ENCODE peak calls at places on chromosomes 13 and 19, in eight cellular contexts. I, B, G, P, K, V, Z and N are unnamed samples.

GRCh38 chr19:2867025-2867991 is at the start of gene ZNF556:
- DNase-seq in I (no peak), B (no peak), G (no peak), P (no peak), K (no peak), V (peak), Z (peak), N (peak)

GRCh38 chr19:3343619-3344502 is 22.5 kb upstream of the NFIC start:
- DNase-seq in I (peak), B (peak), G (peak), P (peak), K (peak), V (peak), Z (peak), N (peak)

GRCh38 chr13:73365681-73366080 is 306.9 kb downstream of the KLF5 start:
- DNase-seq in I (no peak), B (no peak), G (no peak), P (no peak), K (no peak), V (no peak), Z (no peak), N (no peak)

GRCh38 chr13:98445340-98446233 is 131.3 kb downstream of the STK24 start:
- DNase-seq in I (peak), B (peak), G (peak), P (peak), K (peak), V (peak), Z (peak), N (peak)

GRCh38 chr19:2923510-2923909 is 21.3 kb downstream of the ZNF77 start:
- DNase-seq in I (no peak), B (no peak), G (no peak), P (no peak), K (no peak), V (no peak), Z (no peak), N (no peak)

GRCh38 chr19:47644743-47645499 is 36.0 kb downstream of the BICRA start:
- DNase-seq in I (no peak), B (no peak), G (no peak), P (no peak), K (no peak), V (no peak), Z (no peak), N (no peak)

GRCh38 chr19:38224014-38224862 is at the start of gene DPF1:
- DNase-seq in I (peak), B (no peak), G (no peak), P (peak), K (peak), V (peak), Z (peak), N (no peak)

GRCh38 chr13:45048890-45049407 is 59.6 kb downstream of the GPALPP1 start:
- DNase-seq in I (no peak), B (no peak), G (no peak), P (no peak), K (no peak), V (no peak), Z (no peak), N (no peak)

GRCh38 chr19:27833031-27833430 is 1379.9 kb downstream of the UQCRFS1 start:
- DNase-seq in I (no peak), B (no peak), G (no peak), P (no peak), K (no peak), V (no peak), Z (no peak), N (no peak)

GRCh38 chr13:59409651-59410200 is 754.0 kb downstream of the DIAPH3 start:
- DNase-seq in I (no peak), B (no peak), G (no peak), P (no peak), K (no peak), V (no peak), Z (no peak), N (no peak)

GRCh38 chr13:75790198-75790970 is 154.3 kb downstream of the LMO7 start:
- DNase-seq in I (no peak), B (no peak), G (no peak), P (no peak), K (no peak), V (no peak), Z (no peak), N (no peak)

DNA sequence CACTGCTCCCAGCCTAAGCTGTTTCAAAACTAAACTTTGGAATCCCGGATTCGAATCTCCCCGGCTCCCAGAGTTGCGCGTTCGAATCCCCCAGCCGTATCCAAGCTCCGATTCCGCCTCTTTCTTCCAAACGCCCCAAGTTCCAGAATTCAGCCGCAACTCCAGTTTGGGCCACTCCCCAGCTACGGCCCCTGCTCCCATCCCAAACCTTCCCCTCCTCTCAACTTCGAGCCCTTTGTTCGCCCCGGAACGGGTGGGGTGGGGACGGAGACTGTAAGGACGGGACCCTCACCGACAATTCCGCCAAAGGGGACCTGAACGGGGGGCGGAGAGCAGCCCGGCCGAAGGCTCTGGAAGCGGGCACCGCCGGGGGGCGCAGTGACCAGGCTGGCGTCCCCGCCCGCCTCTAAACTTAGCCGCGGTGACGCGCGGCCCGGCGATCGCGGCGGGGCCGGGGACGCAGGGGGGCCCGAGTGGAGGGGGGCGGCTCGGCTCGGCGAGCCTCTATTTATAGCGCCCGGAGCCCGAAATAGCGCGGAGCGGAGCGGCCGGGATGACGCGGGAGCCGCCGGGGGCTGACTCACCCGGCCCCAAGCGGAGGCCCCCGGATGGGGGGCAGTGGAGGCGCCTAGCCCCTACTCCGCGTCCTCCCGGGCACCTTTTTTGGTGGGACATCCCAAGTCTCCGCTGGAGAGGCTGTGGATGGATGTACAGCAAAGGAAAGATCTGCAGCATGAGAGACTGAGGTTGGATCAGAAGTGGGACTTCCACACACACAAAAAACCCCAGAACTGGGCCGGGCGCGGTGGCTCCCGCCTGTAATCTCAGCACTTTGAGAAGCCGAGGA is 4.9 kb upstream of the ERCC1 start:
- DNase-seq in I (peak), B (no peak), G (no peak), P (peak), K (peak), V (no peak), Z (no peak), N (peak)
- TF ChIP-seq POLR2A in I (no peak), B (no peak), G (no peak), P (no peak), K (no peak), V (no peak), Z (no peak), N (no peak)

GRCh38 chr13:20528451-20528850 is 2.8 kb upstream of the CRYL1 start:
- DNase-seq in I (no peak), B (no peak), G (no peak), P (no peak), K (no peak), V (no peak), Z (no peak), N (no peak)

GRCh38 chr13:20526664-20527063 is 1.0 kb upstream of the CRYL1 start:
- DNase-seq in I (no peak), B (no peak), G (no peak), P (no peak), K (no peak), V (no peak), Z (no peak), N (no peak)

GRCh38 chr13:20525144-20525600 is 485 bp downstream of the CRYL1 start:
- DNase-seq in I (peak), B (no peak), G (no peak), P (peak), K (peak), V (no peak), Z (no peak), N (peak)

GRCh38 chr13:20521388-20521787 is 4.3 kb downstream of the CRYL1 start:
- DNase-seq in I (no peak), B (no peak), G (no peak), P (no peak), K (no peak), V (no peak), Z (no peak), N (no peak)

DNA sequence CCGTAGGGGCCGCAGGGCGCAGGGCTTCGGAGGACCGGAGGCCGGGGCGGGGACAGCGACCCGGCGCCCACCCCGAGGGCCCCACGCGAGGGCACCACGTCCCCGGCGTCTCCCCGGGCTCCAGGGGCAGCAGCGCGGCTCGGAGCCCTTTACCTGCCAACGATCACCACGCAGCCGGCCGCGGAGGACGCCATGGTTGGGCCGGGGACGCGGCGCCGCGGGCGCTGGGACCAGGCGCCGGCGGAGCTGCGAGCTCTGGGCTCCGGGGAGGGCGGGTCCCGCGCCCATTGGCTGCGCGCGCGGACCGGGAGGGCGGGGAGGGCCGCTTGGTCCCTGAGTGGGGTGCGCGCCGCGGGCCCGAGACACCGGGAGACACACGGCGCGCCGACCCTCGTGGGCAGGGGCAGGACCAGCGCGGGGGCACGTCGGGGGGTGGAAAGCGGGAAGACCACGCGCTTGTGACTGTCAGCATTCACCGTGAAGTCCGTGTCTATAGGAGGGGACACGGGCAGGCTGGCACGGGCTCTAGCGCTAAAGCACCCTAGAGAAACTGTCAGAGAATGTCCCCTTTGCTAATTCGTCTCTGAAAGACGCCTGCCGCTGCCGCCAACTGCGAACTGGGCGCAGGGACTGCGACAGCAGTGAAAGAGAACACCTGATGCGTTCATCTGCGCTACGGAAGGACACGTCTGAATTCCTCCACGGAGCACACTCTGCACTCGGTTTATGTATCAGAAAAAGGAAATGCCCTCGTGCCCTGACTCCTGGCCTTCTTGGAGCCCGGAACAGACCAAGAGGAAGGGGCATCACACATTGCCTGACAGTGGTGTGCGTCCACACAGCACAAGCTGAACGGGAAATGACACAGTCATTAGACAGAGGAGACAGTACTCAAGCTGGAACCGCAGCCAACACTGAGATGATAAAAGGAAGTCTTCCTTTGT is at the start of gene CRYL1:
- DNase-seq in I (peak), B (peak), G (no peak), P (peak), K (peak), V (no peak), Z (peak), N (peak)
- TF ChIP-seq POLR2A in I (no peak), B (peak), G (no peak), P (peak), K (no peak), V (peak), Z (peak), N (peak)

GRCh38 chr19:57934820-57935665 is at the start of gene ZNF418:
- DNase-seq in I (no peak), B (no peak), G (peak), P (peak), K (peak), V (no peak), Z (peak), N (peak)
- TF ChIP-seq POLR2A in I (no peak), B (no peak), G (no peak), P (no peak), K (no peak), V (no peak), Z (no peak), N (no peak)

GRCh38 chr19:39823693-39824092 is 10.3 kb downstream of the DYRK1B start:
- DNase-seq in I (no peak), B (no peak), G (no peak), P (no peak), K (no peak), V (no peak), Z (no peak), N (no peak)

GRCh38 chr19:39825531-39826076 is 8.4 kb downstream of the DYRK1B start:
- DNase-seq in I (peak), B (no peak), G (no peak), P (no peak), K (no peak), V (no peak), Z (no peak), N (no peak)

GRCh38 chr19:39825093-39825463 is 8.9 kb downstream of the DYRK1B start:
- DNase-seq in I (no peak), B (no peak), G (no peak), P (no peak), K (no peak), V (no peak), Z (no peak), N (no peak)

GRCh38 chr19:39826311-39826945 is 7.5 kb downstream of the DYRK1B start:
- DNase-seq in I (no peak), B (no peak), G (no peak), P (no peak), K (peak), V (no peak), Z (no peak), N (no peak)

DNA sequence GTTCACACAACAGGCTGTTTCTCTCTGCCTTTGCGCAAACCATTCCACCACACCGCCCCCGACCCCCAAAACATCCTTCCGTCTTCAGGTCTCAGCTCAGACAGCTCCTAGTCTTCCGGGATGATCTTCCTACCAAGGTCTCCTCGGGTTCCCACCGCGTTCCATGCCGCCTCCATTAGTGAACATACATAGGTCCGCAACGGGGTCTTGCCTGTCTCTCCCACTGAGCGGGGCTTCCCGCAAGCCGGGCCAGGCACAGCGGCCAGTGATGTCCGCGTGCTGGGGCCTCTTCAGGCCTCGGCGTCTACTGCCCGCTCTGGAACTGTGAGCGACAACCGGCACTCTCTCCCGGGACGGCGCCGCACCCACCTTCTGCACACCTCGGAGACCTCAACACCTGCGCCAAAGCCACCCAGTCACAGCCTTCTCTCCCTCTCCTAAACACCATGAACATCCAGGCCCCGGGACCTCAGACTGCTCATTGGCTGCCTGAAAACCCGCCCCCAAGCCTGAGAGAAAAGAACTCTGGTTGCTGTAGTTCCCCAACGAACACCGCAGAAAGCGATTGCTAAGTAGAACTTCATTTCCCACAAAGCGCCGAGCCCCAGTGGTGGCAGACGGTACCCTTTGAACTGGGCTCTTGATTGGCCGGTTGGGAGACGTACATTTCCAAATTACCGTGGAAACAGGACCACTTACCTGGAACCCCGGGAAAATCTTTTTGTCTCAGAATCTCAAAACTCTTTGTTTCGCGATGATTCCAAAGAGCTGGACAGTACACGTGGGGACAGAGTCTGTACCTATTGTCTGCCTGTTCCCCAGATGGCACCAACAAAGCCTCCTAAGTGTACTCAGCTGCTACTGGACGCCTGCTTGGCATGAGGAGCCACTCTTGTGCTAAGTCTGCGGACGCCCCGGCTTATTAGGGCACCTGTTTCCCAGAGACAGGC is 9.5 kb downstream of the DYRK1B start:
- DNase-seq in I (peak), B (peak), G (peak), P (peak), K (peak), V (no peak), Z (no peak), N (peak)
- TF ChIP-seq POLR2A in I (peak), B (peak), G (no peak), P (peak), K (peak), V (no peak), Z (no peak), N (peak)

GRCh38 chr19:51546650-51547396 is 15.4 kb upstream of the SIGLEC6 start:
- DNase-seq in I (no peak), B (no peak), G (no peak), P (no peak), K (no peak), V (no peak), Z (no peak), N (no peak)
- TF ChIP-seq POLR2A in I (no peak), B (no peak), G (no peak), P (no peak), K (no peak), V (no peak), Z (no peak), N (no peak)

GRCh38 chr19:17334414-17335409 is at the start of gene ANO8:
- DNase-seq in I (peak), B (peak), G (peak), P (peak), K (peak), V (peak), Z (peak), N (peak)
- TF ChIP-seq POLR2A in I (no peak), B (peak), G (no peak), P (no peak), K (no peak), V (peak), Z (no peak), N (peak)

GRCh38 chr13:41766439-41766838 is 194.5 kb downstream of the VWA8 start:
- DNase-seq in I (no peak), B (no peak), G (no peak), P (no peak), K (no peak), V (no peak), Z (no peak), N (no peak)
- TF ChIP-seq POLR2A in I (no peak), B (no peak), G (no peak), P (no peak), K (no peak), V (no peak), Z (no peak), N (no peak)

DNA sequence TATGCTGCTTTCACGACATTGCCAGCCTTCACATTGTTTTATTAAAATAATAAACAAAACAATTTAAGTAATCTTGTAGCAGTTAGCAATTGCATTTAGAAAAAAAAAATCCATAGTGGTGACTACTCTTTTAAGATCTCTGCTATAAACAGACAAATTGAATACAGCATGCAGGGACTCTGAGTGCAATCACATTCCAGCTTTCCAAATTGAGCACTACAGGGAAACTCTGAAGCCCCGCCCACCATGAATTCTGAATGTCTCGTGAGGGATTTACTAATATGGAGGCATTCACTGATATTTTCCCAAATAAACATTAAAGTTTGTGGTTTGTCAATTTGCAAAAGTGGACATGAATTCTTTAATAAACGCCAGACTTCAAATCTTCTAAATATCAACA is 698.8 kb downstream of the LIG4 start:
- DNase-seq in I (no peak), B (no peak), G (no peak), P (no peak), K (no peak), V (no peak), Z (no peak), N (no peak)
- TF ChIP-seq POLR2A in I (no peak), B (no peak), G (no peak), P (no peak), K (no peak), V (no peak), Z (no peak), N (no peak)

GRCh38 chr19:54470276-54470887 is 2.7 kb downstream of the CDC42EP5 start:
- DNase-seq in I (no peak), B (no peak), G (no peak), P (no peak), K (no peak), V (no peak), Z (no peak), N (no peak)

GRCh38 chr19:54473071-54473941 is at the start of gene CDC42EP5:
- DNase-seq in I (peak), B (peak), G (no peak), P (peak), K (peak), V (no peak), Z (no peak), N (peak)

GRCh38 chr19:54473983-54474382 is 887 bp upstream of the CDC42EP5 start:
- DNase-seq in I (no peak), B (no peak), G (no peak), P (no peak), K (no peak), V (no peak), Z (no peak), N (no peak)

GRCh38 chr19:54469496-54469934 is 3.6 kb downstream of the CDC42EP5 start:
- DNase-seq in I (peak), B (no peak), G (no peak), P (peak), K (peak), V (no peak), Z (no peak), N (no peak)

GRCh38 chr19:54470991-54471782 is 1.9 kb downstream of the CDC42EP5 start:
- DNase-seq in I (peak), B (peak), G (no peak), P (peak), K (peak), V (no peak), Z (no peak), N (no peak)
- TF ChIP-seq POLR2A in I (no peak), B (peak), G (no peak), P (peak), K (no peak), V (no peak), Z (no peak), N (peak)

GRCh38 chr19:17292301-17293074 is 10.7 kb downstream of the ABHD8 start:
- DNase-seq in I (peak), B (peak), G (no peak), P (peak), K (peak), V (peak), Z (peak), N (peak)
- TF ChIP-seq POLR2A in I (no peak), B (no peak), G (no peak), P (peak), K (no peak), V (peak), Z (peak), N (no peak)